ENCODE peak calls at places on chromosomes 4 and X, in eight cellular contexts. M is substantia nigra, T is A549, A is HCT116, R is choroid plexus epithelial cell, P is sigmoid colon, X is NCI-H1092, K is NCI-H345. Y is an unnamed sample.

GRCh38 chr4:188680004-188680666 is 540.9 kb downstream of the TRIML1 start:
- DNase-seq in M (no peak), T (no peak), A (no peak), R (no peak), P (no peak), X (no peak), K (no peak), Y (no peak)

GRCh38 chr4:182916483-182917181 is 554 bp downstream of the DCTD start:
- DNase-seq in M (peak), T (peak), A (no peak), R (peak), P (peak), X (no peak), K (peak), Y (peak)

GRCh38 chr4:37573566-37573965 is 112.6 kb downstream of the RELL1 start:
- DNase-seq in M (no peak), T (no peak), A (no peak), R (peak), P (no peak), X (no peak), K (no peak), Y (no peak)

GRCh38 chr4:306551-306961 is 1.3 kb upstream of the ZNF732 start:
- DNase-seq in M (no peak), T (no peak), A (no peak), R (no peak), P (no peak), X (no peak), K (no peak), Y (no peak)

GRCh38 chrX:136162827-136163427 is 15.6 kb downstream of the FHL1 start:
- DNase-seq in M (peak), T (peak), A (peak), R (peak), P (peak), X (no peak), K (peak), Y (no peak)

GRCh38 chr4:112418092-112418491 is 97.9 kb downstream of the NEUROG2 start:
- DNase-seq in M (no peak), T (no peak), A (no peak), R (no peak), P (no peak), X (no peak), K (no peak), Y (no peak)

GRCh38 chr4:139858436-139859225 is 193.0 kb downstream of the MGST2 start:
- DNase-seq in M (no peak), T (no peak), A (no peak), R (no peak), P (no peak), X (no peak), K (no peak), Y (no peak)

GRCh38 chr4:14528921-14529320 is 473.4 kb upstream of the CPEB2 start:
- DNase-seq in M (no peak), T (no peak), A (no peak), R (no peak), P (no peak), X (no peak), K (no peak), Y (no peak)

GRCh38 chr4:81635747-81636146 is 164.0 kb upstream of the RASGEF1B start:
- DNase-seq in M (peak), T (no peak), A (peak), R (peak), P (peak), X (no peak), K (peak), Y (peak)

GRCh38 chrX:67555578-67556203 is 11.9 kb downstream of the AR start:
- DNase-seq in M (peak), T (peak), A (no peak), R (peak), P (no peak), X (no peak), K (no peak), Y (no peak)

GRCh38 chrX:44282753-44283152 is 60.7 kb downstream of the EFHC2 start:
- DNase-seq in M (no peak), T (no peak), A (no peak), R (no peak), P (no peak), X (no peak), K (no peak), Y (no peak)

GRCh38 chrX:72272868-72273267 is 4.2 kb downstream of the RPS4X start:
- DNase-seq in M (no peak), T (peak), A (no peak), R (peak), P (no peak), X (no peak), K (no peak), Y (no peak)

GRCh38 chr4:47791978-47792377 is 45.9 kb downstream of the CORIN start:
- DNase-seq in M (no peak), T (no peak), A (no peak), R (no peak), P (no peak), X (no peak), K (no peak), Y (no peak)